ENCODE peak calls at places on chromosomes 12 and 14, in ten cellular contexts. One of them, this sample, is unnamed.

GRCh38 chr12:904010-904414 is 45.5 kb downstream of the RAD52 start:
- DNase-seq in stimulated activated naive CD8-positive, alpha-beta T cell treated with anti-CD3 and anti-CD28 coated beads, Interleukin-15, Interleukin-2, amounts not matched to agents 100 U/mL and 50 U/mL, for 24 hours: no peak
- DNase-seq in activated CD4-positive, alpha-beta T cell treated with anti-CD3 and anti-CD28 coated beads for 48 hours: no peak
- DNase-seq in heart right ventricle: no peak
- DNase-seq in right cardiac atrium: no peak
- DNase-seq in HL-60: peak; percentile 67
- DNase-seq in non-pigmented ciliary epithelial cell: no peak
- DNase-seq in cardiac muscle cell: no peak
- DNase-seq in GM10248: no peak
- DNase-seq in AG08396: no peak
- DNase-seq in this sample: no peak

GRCh38 chr12:117390866-117391265 is 29.4 kb upstream of the NOS1 start:
- DNase-seq in stimulated activated naive CD8-positive, alpha-beta T cell treated with anti-CD3 and anti-CD28 coated beads, Interleukin-15, Interleukin-2, amounts not matched to agents 100 U/mL and 50 U/mL, for 24 hours: no peak
- DNase-seq in activated CD4-positive, alpha-beta T cell treated with anti-CD3 and anti-CD28 coated beads for 48 hours: no peak
- DNase-seq in heart right ventricle: no peak
- DNase-seq in right cardiac atrium: no peak
- DNase-seq in HL-60: no peak
- DNase-seq in non-pigmented ciliary epithelial cell: no peak
- DNase-seq in cardiac muscle cell: no peak
- DNase-seq in GM10248: no peak
- DNase-seq in AG08396: no peak
- DNase-seq in this sample: no peak

GRCh38 chr14:98931911-98932310 is 340.1 kb downstream of the BCL11B start:
- DNase-seq in stimulated activated naive CD8-positive, alpha-beta T cell treated with anti-CD3 and anti-CD28 coated beads, Interleukin-15, Interleukin-2, amounts not matched to agents 100 U/mL and 50 U/mL, for 24 hours: peak; percentile 57
- DNase-seq in activated CD4-positive, alpha-beta T cell treated with anti-CD3 and anti-CD28 coated beads for 48 hours: peak; percentile 58
- DNase-seq in heart right ventricle: no peak
- DNase-seq in right cardiac atrium: no peak
- DNase-seq in HL-60: no peak
- DNase-seq in non-pigmented ciliary epithelial cell: no peak
- DNase-seq in cardiac muscle cell: no peak
- DNase-seq in GM10248: no peak
- DNase-seq in AG08396: no peak
- DNase-seq in this sample: no peak

GRCh38 chr14:95102678-95103039 is 54.7 kb downstream of the DICER1 start:
- DNase-seq in stimulated activated naive CD8-positive, alpha-beta T cell treated with anti-CD3 and anti-CD28 coated beads, Interleukin-15, Interleukin-2, amounts not matched to agents 100 U/mL and 50 U/mL, for 24 hours: no peak
- DNase-seq in activated CD4-positive, alpha-beta T cell treated with anti-CD3 and anti-CD28 coated beads for 48 hours: no peak
- DNase-seq in heart right ventricle: no peak
- DNase-seq in right cardiac atrium: no peak
- DNase-seq in HL-60: no peak
- DNase-seq in non-pigmented ciliary epithelial cell: no peak
- DNase-seq in cardiac muscle cell: no peak
- DNase-seq in GM10248: no peak
- DNase-seq in AG08396: no peak
- DNase-seq in this sample: no peak

GRCh38 chr12:109358154-109358869 is 10.6 kb downstream of the MYO1H start:
- DNase-seq in stimulated activated naive CD8-positive, alpha-beta T cell treated with anti-CD3 and anti-CD28 coated beads, Interleukin-15, Interleukin-2, amounts not matched to agents 100 U/mL and 50 U/mL, for 24 hours: no peak
- DNase-seq in activated CD4-positive, alpha-beta T cell treated with anti-CD3 and anti-CD28 coated beads for 48 hours: no peak
- DNase-seq in heart right ventricle: no peak
- DNase-seq in right cardiac atrium: no peak
- DNase-seq in HL-60: no peak
- DNase-seq in non-pigmented ciliary epithelial cell: no peak
- DNase-seq in cardiac muscle cell: no peak
- DNase-seq in GM10248: peak; percentile 49
- DNase-seq in AG08396: no peak
- DNase-seq in this sample: peak; percentile 34

GRCh38 chr12:96155181-96155580 is 39.0 kb upstream of the ELK3 start:
- DNase-seq in stimulated activated naive CD8-positive, alpha-beta T cell treated with anti-CD3 and anti-CD28 coated beads, Interleukin-15, Interleukin-2, amounts not matched to agents 100 U/mL and 50 U/mL, for 24 hours: no peak
- DNase-seq in activated CD4-positive, alpha-beta T cell treated with anti-CD3 and anti-CD28 coated beads for 48 hours: no peak
- DNase-seq in heart right ventricle: no peak
- DNase-seq in right cardiac atrium: no peak
- DNase-seq in HL-60: no peak
- DNase-seq in non-pigmented ciliary epithelial cell: no peak
- DNase-seq in cardiac muscle cell: no peak
- DNase-seq in GM10248: no peak
- DNase-seq in AG08396: no peak
- DNase-seq in this sample: no peak

GRCh38 chr12:66636771-66637170 is 42.1 kb downstream of the GRIP1 start:
- DNase-seq in stimulated activated naive CD8-positive, alpha-beta T cell treated with anti-CD3 and anti-CD28 coated beads, Interleukin-15, Interleukin-2, amounts not matched to agents 100 U/mL and 50 U/mL, for 24 hours: no peak
- DNase-seq in activated CD4-positive, alpha-beta T cell treated with anti-CD3 and anti-CD28 coated beads for 48 hours: no peak
- DNase-seq in heart right ventricle: peak; percentile 26
- DNase-seq in right cardiac atrium: peak; percentile 37
- DNase-seq in HL-60: no peak
- DNase-seq in non-pigmented ciliary epithelial cell: no peak
- DNase-seq in cardiac muscle cell: no peak
- DNase-seq in GM10248: no peak
- DNase-seq in AG08396: no peak
- DNase-seq in this sample: no peak

GRCh38 chr12:18430425-18431048 is 169.2 kb downstream of the PIK3C2G start:
- DNase-seq in stimulated activated naive CD8-positive, alpha-beta T cell treated with anti-CD3 and anti-CD28 coated beads, Interleukin-15, Interleukin-2, amounts not matched to agents 100 U/mL and 50 U/mL, for 24 hours: peak; percentile 4
- DNase-seq in activated CD4-positive, alpha-beta T cell treated with anti-CD3 and anti-CD28 coated beads for 48 hours: peak; percentile 3
- DNase-seq in heart right ventricle: no peak
- DNase-seq in right cardiac atrium: peak; percentile 15
- DNase-seq in HL-60: peak; percentile 28
- DNase-seq in non-pigmented ciliary epithelial cell: no peak
- DNase-seq in cardiac muscle cell: peak; percentile 72
- DNase-seq in GM10248: peak; percentile 13
- DNase-seq in AG08396: peak; percentile 55
- DNase-seq in this sample: no peak

GRCh38 chr12:50188875-50189575 is 21.9 kb upstream of the CERS5 start:
- DNase-seq in stimulated activated naive CD8-positive, alpha-beta T cell treated with anti-CD3 and anti-CD28 coated beads, Interleukin-15, Interleukin-2, amounts not matched to agents 100 U/mL and 50 U/mL, for 24 hours: no peak
- DNase-seq in activated CD4-positive, alpha-beta T cell treated with anti-CD3 and anti-CD28 coated beads for 48 hours: peak; percentile 58
- DNase-seq in heart right ventricle: no peak
- DNase-seq in right cardiac atrium: no peak
- DNase-seq in HL-60: no peak
- DNase-seq in non-pigmented ciliary epithelial cell: no peak
- DNase-seq in cardiac muscle cell: no peak
- DNase-seq in GM10248: peak; percentile 42
- DNase-seq in AG08396: no peak
- DNase-seq in this sample: no peak

GRCh38 chr12:116955382-116956021 is 44.8 kb downstream of the FBXW8 start:
- DNase-seq in stimulated activated naive CD8-positive, alpha-beta T cell treated with anti-CD3 and anti-CD28 coated beads, Interleukin-15, Interleukin-2, amounts not matched to agents 100 U/mL and 50 U/mL, for 24 hours: no peak
- DNase-seq in activated CD4-positive, alpha-beta T cell treated with anti-CD3 and anti-CD28 coated beads for 48 hours: no peak
- DNase-seq in heart right ventricle: no peak
- DNase-seq in right cardiac atrium: no peak
- DNase-seq in HL-60: peak; percentile 30
- DNase-seq in non-pigmented ciliary epithelial cell: no peak
- DNase-seq in cardiac muscle cell: no peak
- DNase-seq in GM10248: no peak
- DNase-seq in AG08396: no peak
- DNase-seq in this sample: no peak

GRCh38 chr12:8709124-8709830 is 11.5 kb downstream of the RIMKLB start:
- DNase-seq in stimulated activated naive CD8-positive, alpha-beta T cell treated with anti-CD3 and anti-CD28 coated beads, Interleukin-15, Interleukin-2, amounts not matched to agents 100 U/mL and 50 U/mL, for 24 hours: no peak
- DNase-seq in activated CD4-positive, alpha-beta T cell treated with anti-CD3 and anti-CD28 coated beads for 48 hours: no peak
- DNase-seq in heart right ventricle: peak; percentile 24
- DNase-seq in right cardiac atrium: no peak
- DNase-seq in HL-60: no peak
- DNase-seq in non-pigmented ciliary epithelial cell: no peak
- DNase-seq in cardiac muscle cell: no peak
- DNase-seq in GM10248: no peak
- DNase-seq in AG08396: peak; percentile 27
- DNase-seq in this sample: no peak

GRCh38 chr12:27284751-27285150 is 40.7 kb downstream of the STK38L start:
- DNase-seq in stimulated activated naive CD8-positive, alpha-beta T cell treated with anti-CD3 and anti-CD28 coated beads, Interleukin-15, Interleukin-2, amounts not matched to agents 100 U/mL and 50 U/mL, for 24 hours: no peak
- DNase-seq in activated CD4-positive, alpha-beta T cell treated with anti-CD3 and anti-CD28 coated beads for 48 hours: no peak
- DNase-seq in heart right ventricle: no peak
- DNase-seq in right cardiac atrium: no peak
- DNase-seq in HL-60: no peak
- DNase-seq in non-pigmented ciliary epithelial cell: peak; percentile 67
- DNase-seq in cardiac muscle cell: no peak
- DNase-seq in GM10248: peak; percentile 29
- DNase-seq in AG08396: peak; percentile 33
- DNase-seq in this sample: peak; percentile 89

GRCh38 chr12:90086281-90086680 is 377.6 kb upstream of the ATP2B1 start:
- DNase-seq in stimulated activated naive CD8-positive, alpha-beta T cell treated with anti-CD3 and anti-CD28 coated beads, Interleukin-15, Interleukin-2, amounts not matched to agents 100 U/mL and 50 U/mL, for 24 hours: no peak
- DNase-seq in activated CD4-positive, alpha-beta T cell treated with anti-CD3 and anti-CD28 coated beads for 48 hours: no peak
- DNase-seq in heart right ventricle: no peak
- DNase-seq in right cardiac atrium: no peak
- DNase-seq in HL-60: no peak
- DNase-seq in non-pigmented ciliary epithelial cell: no peak
- DNase-seq in cardiac muscle cell: no peak
- DNase-seq in GM10248: no peak
- DNase-seq in AG08396: peak; percentile 7
- DNase-seq in this sample: no peak

GRCh38 chr12:32895688-32896437 is 714 bp downstream of the PKP2 start:
- DNase-seq in stimulated activated naive CD8-positive, alpha-beta T cell treated with anti-CD3 and anti-CD28 coated beads, Interleukin-15, Interleukin-2, amounts not matched to agents 100 U/mL and 50 U/mL, for 24 hours: no peak
- DNase-seq in activated CD4-positive, alpha-beta T cell treated with anti-CD3 and anti-CD28 coated beads for 48 hours: no peak
- DNase-seq in heart right ventricle: peak; percentile 22
- DNase-seq in right cardiac atrium: peak; percentile 25
- DNase-seq in HL-60: no peak
- DNase-seq in non-pigmented ciliary epithelial cell: no peak
- DNase-seq in cardiac muscle cell: no peak
- DNase-seq in GM10248: no peak
- DNase-seq in AG08396: no peak
- DNase-seq in this sample: no peak

GRCh38 chr14:87967496-87967895 is 25.5 kb downstream of the GALC start:
- DNase-seq in stimulated activated naive CD8-positive, alpha-beta T cell treated with anti-CD3 and anti-CD28 coated beads, Interleukin-15, Interleukin-2, amounts not matched to agents 100 U/mL and 50 U/mL, for 24 hours: no peak
- DNase-seq in activated CD4-positive, alpha-beta T cell treated with anti-CD3 and anti-CD28 coated beads for 48 hours: no peak
- DNase-seq in heart right ventricle: no peak
- DNase-seq in right cardiac atrium: no peak
- DNase-seq in HL-60: no peak
- DNase-seq in non-pigmented ciliary epithelial cell: no peak
- DNase-seq in cardiac muscle cell: no peak
- DNase-seq in GM10248: no peak
- DNase-seq in AG08396: no peak
- DNase-seq in this sample: no peak

GRCh38 chr12:104250366-104251125 is 35.0 kb downstream of the TXNRD1 start:
- DNase-seq in stimulated activated naive CD8-positive, alpha-beta T cell treated with anti-CD3 and anti-CD28 coated beads, Interleukin-15, Interleukin-2, amounts not matched to agents 100 U/mL and 50 U/mL, for 24 hours: no peak
- DNase-seq in activated CD4-positive, alpha-beta T cell treated with anti-CD3 and anti-CD28 coated beads for 48 hours: no peak
- DNase-seq in heart right ventricle: no peak
- DNase-seq in right cardiac atrium: no peak
- DNase-seq in HL-60: no peak
- DNase-seq in non-pigmented ciliary epithelial cell: no peak
- DNase-seq in cardiac muscle cell: no peak
- DNase-seq in GM10248: no peak
- DNase-seq in AG08396: no peak
- DNase-seq in this sample: no peak

GRCh38 chr12:14902465-14902864 is 16.8 kb upstream of the MGP start:
- DNase-seq in stimulated activated naive CD8-positive, alpha-beta T cell treated with anti-CD3 and anti-CD28 coated beads, Interleukin-15, Interleukin-2, amounts not matched to agents 100 U/mL and 50 U/mL, for 24 hours: no peak
- DNase-seq in activated CD4-positive, alpha-beta T cell treated with anti-CD3 and anti-CD28 coated beads for 48 hours: no peak
- DNase-seq in heart right ventricle: no peak
- DNase-seq in right cardiac atrium: no peak
- DNase-seq in HL-60: no peak
- DNase-seq in non-pigmented ciliary epithelial cell: no peak
- DNase-seq in cardiac muscle cell: no peak
- DNase-seq in GM10248: no peak
- DNase-seq in AG08396: no peak
- DNase-seq in this sample: no peak

GRCh38 chr14:52596320-52596719 is 43.7 kb downstream of the GPR137C start:
- DNase-seq in stimulated activated naive CD8-positive, alpha-beta T cell treated with anti-CD3 and anti-CD28 coated beads, Interleukin-15, Interleukin-2, amounts not matched to agents 100 U/mL and 50 U/mL, for 24 hours: no peak
- DNase-seq in activated CD4-positive, alpha-beta T cell treated with anti-CD3 and anti-CD28 coated beads for 48 hours: no peak
- DNase-seq in heart right ventricle: no peak
- DNase-seq in right cardiac atrium: no peak
- DNase-seq in HL-60: no peak
- DNase-seq in non-pigmented ciliary epithelial cell: no peak
- DNase-seq in cardiac muscle cell: no peak
- DNase-seq in GM10248: no peak
- DNase-seq in AG08396: no peak
- DNase-seq in this sample: no peak

GRCh38 chr14:102620413-102620812 is 28.0 kb downstream of the RCOR1 start:
- DNase-seq in stimulated activated naive CD8-positive, alpha-beta T cell treated with anti-CD3 and anti-CD28 coated beads, Interleukin-15, Interleukin-2, amounts not matched to agents 100 U/mL and 50 U/mL, for 24 hours: no peak
- DNase-seq in activated CD4-positive, alpha-beta T cell treated with anti-CD3 and anti-CD28 coated beads for 48 hours: no peak
- DNase-seq in heart right ventricle: no peak
- DNase-seq in right cardiac atrium: no peak
- DNase-seq in HL-60: no peak
- DNase-seq in non-pigmented ciliary epithelial cell: peak; percentile 31
- DNase-seq in cardiac muscle cell: no peak
- DNase-seq in GM10248: no peak
- DNase-seq in AG08396: no peak
- DNase-seq in this sample: no peak

GRCh38 chr14:37864861-37865718 is 269.7 kb downstream of the TTC6 start:
- DNase-seq in stimulated activated naive CD8-positive, alpha-beta T cell treated with anti-CD3 and anti-CD28 coated beads, Interleukin-15, Interleukin-2, amounts not matched to agents 100 U/mL and 50 U/mL, for 24 hours: no peak
- DNase-seq in activated CD4-positive, alpha-beta T cell treated with anti-CD3 and anti-CD28 coated beads for 48 hours: no peak
- DNase-seq in heart right ventricle: no peak
- DNase-seq in right cardiac atrium: no peak
- DNase-seq in HL-60: no peak
- DNase-seq in non-pigmented ciliary epithelial cell: no peak
- DNase-seq in cardiac muscle cell: no peak
- DNase-seq in GM10248: no peak
- DNase-seq in AG08396: no peak
- DNase-seq in this sample: no peak

GRCh38 chr14:75753696-75754095 is 92.7 kb downstream of the TTLL5 start:
- DNase-seq in stimulated activated naive CD8-positive, alpha-beta T cell treated with anti-CD3 and anti-CD28 coated beads, Interleukin-15, Interleukin-2, amounts not matched to agents 100 U/mL and 50 U/mL, for 24 hours: no peak
- DNase-seq in activated CD4-positive, alpha-beta T cell treated with anti-CD3 and anti-CD28 coated beads for 48 hours: no peak
- DNase-seq in heart right ventricle: no peak
- DNase-seq in right cardiac atrium: no peak
- DNase-seq in HL-60: no peak
- DNase-seq in non-pigmented ciliary epithelial cell: no peak
- DNase-seq in cardiac muscle cell: no peak
- DNase-seq in GM10248: no peak
- DNase-seq in AG08396: no peak
- DNase-seq in this sample: no peak

GRCh38 chr12:21155517-21156351 is 24.7 kb downstream of the SLCO1B1 start:
- DNase-seq in stimulated activated naive CD8-positive, alpha-beta T cell treated with anti-CD3 and anti-CD28 coated beads, Interleukin-15, Interleukin-2, amounts not matched to agents 100 U/mL and 50 U/mL, for 24 hours: no peak
- DNase-seq in activated CD4-positive, alpha-beta T cell treated with anti-CD3 and anti-CD28 coated beads for 48 hours: no peak
- DNase-seq in heart right ventricle: no peak
- DNase-seq in right cardiac atrium: no peak
- DNase-seq in HL-60: no peak
- DNase-seq in non-pigmented ciliary epithelial cell: no peak
- DNase-seq in cardiac muscle cell: no peak
- DNase-seq in GM10248: no peak
- DNase-seq in AG08396: no peak
- DNase-seq in this sample: no peak

GRCh38 chr14:52380294-52380693 is 66.2 kb downstream of the PTGER2 start:
- DNase-seq in stimulated activated naive CD8-positive, alpha-beta T cell treated with anti-CD3 and anti-CD28 coated beads, Interleukin-15, Interleukin-2, amounts not matched to agents 100 U/mL and 50 U/mL, for 24 hours: no peak
- DNase-seq in activated CD4-positive, alpha-beta T cell treated with anti-CD3 and anti-CD28 coated beads for 48 hours: no peak
- DNase-seq in heart right ventricle: no peak
- DNase-seq in right cardiac atrium: no peak
- DNase-seq in HL-60: no peak
- DNase-seq in non-pigmented ciliary epithelial cell: no peak
- DNase-seq in cardiac muscle cell: no peak
- DNase-seq in GM10248: peak; percentile 57
- DNase-seq in AG08396: no peak
- DNase-seq in this sample: peak; percentile 25

This sample was measured in GM12878.